ENCODE peak calls at places on chromosomes 2 and 18, in ten cellular contexts. W is thoracic aorta, M is psoas muscle, Y is fibroblast of mammary gland, C is IMR-90, X is A549, V is lower lobe of right lung, D is SK-N-SH, K is endodermal cell, A is AG10803. G is an unnamed sample.

GRCh38 chr2:172329404-172330059 is 97.9 kb upstream of the ITGA6 start:
- DNase-seq in W (no peak), M (peak), Y (no peak), C (no peak), X (no peak), V (peak), D (no peak), K (peak), A (no peak), G (no peak)

GRCh38 chr2:172884336-172884735 is 148.7 kb downstream of the RAPGEF4 start:
- DNase-seq in W (no peak), M (no peak), Y (no peak), C (peak), X (no peak), V (no peak), D (no peak), K (no peak), A (peak), G (no peak)

GRCh38 chr2:140658766-140659165 is 1472.0 kb downstream of the LRP1B start:
- DNase-seq in W (no peak), M (no peak), Y (no peak), C (no peak), X (no peak), V (no peak), D (no peak), K (no peak), A (no peak), G (no peak)

GRCh38 chr18:54873884-54874255 is 45.6 kb downstream of the RAB27B start:
- DNase-seq in W (no peak), M (no peak), Y (no peak), C (no peak), X (no peak), V (no peak), D (no peak), K (no peak), A (no peak), G (no peak)

GRCh38 chr2:172234716-172235661 is 132.3 kb upstream of the DLX2 start:
- DNase-seq in W (no peak), M (no peak), Y (no peak), C (no peak), X (peak), V (no peak), D (peak), K (peak), A (no peak), G (no peak)

GRCh38 chr2:72137498-72138010 is 10.1 kb downstream of the CYP26B1 start:
- DNase-seq in W (no peak), M (peak), Y (peak), C (peak), X (peak), V (no peak), D (peak), K (peak), A (peak), G (no peak)

GRCh38 chr2:231548752-231549151 is 18.5 kb upstream of the NMUR1 start:
- DNase-seq in W (no peak), M (no peak), Y (no peak), C (no peak), X (no peak), V (no peak), D (no peak), K (no peak), A (no peak), G (no peak)

GRCh38 chr2:37789988-37790387 is 118.5 kb upstream of the CDC42EP3 start:
- DNase-seq in W (no peak), M (no peak), Y (no peak), C (peak), X (no peak), V (no peak), D (no peak), K (no peak), A (peak), G (no peak)

GRCh38 chr2:5898667-5899066 is 206.5 kb downstream of the SOX11 start:
- DNase-seq in W (no peak), M (no peak), Y (no peak), C (no peak), X (no peak), V (no peak), D (no peak), K (no peak), A (no peak), G (no peak)

GRCh38 chr2:1032030-1032429 is 81.4 kb downstream of the SNTG2 start:
- DNase-seq in W (no peak), M (no peak), Y (no peak), C (no peak), X (no peak), V (no peak), D (no peak), K (no peak), A (no peak), G (no peak)

GRCh38 chr2:173545364-173545734 is 190.7 kb downstream of the CDCA7 start:
- DNase-seq in W (no peak), M (no peak), Y (peak), C (peak), X (no peak), V (no peak), D (no peak), K (no peak), A (peak), G (no peak)

GRCh38 chr2:55097083-55097461 is 46.8 kb upstream of the RTN4 start:
- DNase-seq in W (no peak), M (no peak), Y (no peak), C (no peak), X (no peak), V (no peak), D (no peak), K (no peak), A (no peak), G (no peak)

GRCh38 chr18:13612111-13612997 is 114.0 kb downstream of the FAM210A start:
- DNase-seq in W (no peak), M (no peak), Y (no peak), C (no peak), X (no peak), V (no peak), D (peak), K (peak), A (no peak), G (no peak)

GRCh38 chr2:36663314-36663713 is 33.2 kb upstream of the VIT start:
- DNase-seq in W (no peak), M (no peak), Y (no peak), C (no peak), X (no peak), V (no peak), D (no peak), K (no peak), A (no peak), G (no peak)

GRCh38 chr2:96957299-96957698 is 29.1 kb downstream of the FAM178B start:
- DNase-seq in W (no peak), M (peak), Y (no peak), C (no peak), X (no peak), V (no peak), D (no peak), K (peak), A (no peak), G (no peak)

GRCh38 chr2:36087344-36087743 is 268.2 kb upstream of the CRIM1 start:
- DNase-seq in W (no peak), M (no peak), Y (no peak), C (no peak), X (no peak), V (no peak), D (no peak), K (no peak), A (no peak), G (no peak)

GRCh38 chr2:142918624-142919023 is 41.2 kb downstream of the KYNU start:
- DNase-seq in W (no peak), M (no peak), Y (peak), C (peak), X (no peak), V (no peak), D (no peak), K (no peak), A (no peak), G (no peak)

GRCh38 chr2:225512873-225513580 is 113.5 kb downstream of the NYAP2 start:
- DNase-seq in W (no peak), M (no peak), Y (peak), C (peak), X (no peak), V (no peak), D (no peak), K (no peak), A (peak), G (no peak)

GRCh38 chr2:215479536-215480240 is 43.8 kb upstream of the FN1 start:
- DNase-seq in W (no peak), M (no peak), Y (no peak), C (no peak), X (no peak), V (no peak), D (no peak), K (peak), A (no peak), G (no peak)

GRCh38 chr2:233565685-233566140 is 869 bp downstream of the USP40 start:
- DNase-seq in W (no peak), M (no peak), Y (no peak), C (no peak), X (no peak), V (no peak), D (no peak), K (no peak), A (no peak), G (no peak)

GRCh38 chr2:119683717-119684443 is 4.9 kb downstream of the TMEM177 start:
- DNase-seq in W (no peak), M (no peak), Y (peak), C (peak), X (no peak), V (no peak), D (peak), K (peak), A (peak), G (no peak)

GRCh38 chr2:75100011-75100680 is 99.2 kb downstream of the TACR1 start:
- DNase-seq in W (no peak), M (no peak), Y (peak), C (peak), X (no peak), V (no peak), D (peak), K (no peak), A (peak), G (no peak)

GRCh38 chr2:152646775-152647174 is 70.5 kb downstream of the PRPF40A start:
- DNase-seq in W (no peak), M (no peak), Y (peak), C (peak), X (peak), V (no peak), D (no peak), K (no peak), A (peak), G (no peak)

GRCh38 chr2:115364078-115364477 is 921.6 kb downstream of the DPP10 start:
- DNase-seq in W (no peak), M (no peak), Y (no peak), C (no peak), X (no peak), V (no peak), D (no peak), K (peak), A (no peak), G (no peak)

GRCh38 chr2:98479959-98480524 is 35.4 kb downstream of the INPP4A start:
- DNase-seq in W (no peak), M (peak), Y (peak), C (peak), X (no peak), V (peak), D (peak), K (no peak), A (peak), G (peak)

GRCh38 chr2:100242891-100243670 is 79.2 kb downstream of the LONRF2 start:
- DNase-seq in W (no peak), M (peak), Y (peak), C (peak), X (peak), V (peak), D (peak), K (peak), A (peak), G (no peak)

GRCh38 chr18:12376034-12376717 is 851 bp downstream of the AFG3L2 start:
- DNase-seq in W (no peak), M (no peak), Y (peak), C (no peak), X (no peak), V (peak), D (peak), K (peak), A (no peak), G (peak)

GRCh38 chr2:55231546-55232083 is 478 bp downstream of the CLHC1 start:
- DNase-seq in W (no peak), M (no peak), Y (no peak), C (peak), X (peak), V (no peak), D (no peak), K (no peak), A (peak), G (no peak)

GRCh38 chr2:212811036-212811805 is 272.6 kb upstream of the ERBB4 start:
- DNase-seq in W (no peak), M (no peak), Y (peak), C (peak), X (no peak), V (no peak), D (no peak), K (no peak), A (peak), G (no peak)

GRCh38 chr2:69465513-69466456 is 28.6 kb upstream of the NFU1 start:
- DNase-seq in W (no peak), M (peak), Y (peak), C (no peak), X (no peak), V (no peak), D (no peak), K (no peak), A (no peak), G (no peak)

GRCh38 chr2:166167451-166167850 is 39.6 kb upstream of the SCN1A start:
- DNase-seq in W (no peak), M (no peak), Y (no peak), C (peak), X (no peak), V (no peak), D (no peak), K (no peak), A (no peak), G (no peak)

GRCh38 chr2:168686485-168687191 is 115.8 kb upstream of the NOSTRIN start:
- DNase-seq in W (no peak), M (no peak), Y (peak), C (peak), X (no peak), V (no peak), D (no peak), K (peak), A (no peak), G (no peak)

GRCh38 chr2:33673937-33674336 is 74.8 kb upstream of the FAM98A start:
- DNase-seq in W (no peak), M (no peak), Y (peak), C (peak), X (no peak), V (no peak), D (peak), K (no peak), A (peak), G (no peak)
- TF ChIP-seq CTCF in W (peak), M (peak), Y (peak), C (peak), X (peak), V (peak), D (peak), K (peak), A (peak), G (no peak)

GRCh38 chr2:19476347-19476746 is 117.9 kb upstream of the OSR1 start:
- DNase-seq in W (no peak), M (no peak), Y (no peak), C (no peak), X (no peak), V (no peak), D (no peak), K (no peak), A (no peak), G (no peak)
- TF ChIP-seq CTCF in W (no peak), M (no peak), Y (no peak), C (no peak), X (no peak), V (no peak), D (no peak), K (no peak), A (no peak), G (no peak)

DNA sequence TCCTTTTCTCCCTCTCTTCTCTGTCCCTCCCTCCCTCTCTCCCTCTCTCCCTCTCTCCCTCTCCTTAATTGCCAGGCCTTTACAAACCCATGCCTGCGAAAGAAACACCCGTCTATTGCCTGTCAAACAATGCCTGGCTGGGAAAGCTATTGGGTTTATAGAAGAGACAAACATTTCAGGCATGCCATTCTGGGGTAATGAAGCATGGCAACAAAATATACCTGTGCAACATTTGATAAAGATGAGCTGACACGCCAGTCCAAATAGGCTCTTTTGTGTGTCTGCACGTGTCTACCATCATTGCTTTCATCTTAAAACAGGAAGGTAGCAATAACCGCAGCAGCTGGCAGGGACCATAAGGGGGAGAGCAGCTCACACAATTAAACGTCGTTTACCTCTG is 282.1 kb downstream of the ZNF516 start:
- DNase-seq in W (no peak), M (no peak), Y (no peak), C (no peak), X (no peak), V (no peak), D (no peak), K (no peak), A (no peak), G (no peak)
- TF ChIP-seq CTCF in W (no peak), M (no peak), Y (no peak), C (no peak), X (no peak), V (no peak), D (no peak), K (peak), A (no peak), G (no peak)

DNA sequence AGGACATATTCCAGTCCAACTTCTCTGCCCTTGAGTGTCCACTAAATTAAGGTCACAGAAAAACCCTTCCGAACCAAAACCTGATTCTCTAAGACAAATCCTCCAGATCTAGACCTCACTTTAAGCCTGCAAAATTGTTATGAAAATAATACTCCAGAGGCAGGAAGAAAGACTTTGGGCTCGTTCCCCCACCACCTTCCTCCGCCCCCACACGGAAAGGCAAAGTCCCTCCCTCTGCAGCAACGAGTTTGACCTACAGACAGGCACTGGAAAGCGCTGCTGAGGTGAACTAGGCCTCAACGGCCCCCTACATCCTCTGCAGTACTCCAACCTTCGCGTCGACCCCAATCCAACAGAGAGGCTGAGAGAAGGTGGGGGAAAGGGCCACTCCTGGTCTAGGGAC is 808 bp downstream of the ATP5MC3 start:
- DNase-seq in W (no peak), M (peak), Y (peak), C (peak), X (peak), V (peak), D (peak), K (peak), A (peak), G (peak)
- TF ChIP-seq CTCF in W (no peak), M (no peak), Y (no peak), C (no peak), X (no peak), V (no peak), D (no peak), K (no peak), A (no peak), G (no peak)

GRCh38 chr18:59631583-59632181 is 65.5 kb downstream of the CCBE1 start:
- DNase-seq in W (no peak), M (no peak), Y (peak), C (peak), X (peak), V (no peak), D (peak), K (peak), A (peak), G (no peak)
- TF ChIP-seq CTCF in W (no peak), M (peak), Y (peak), C (peak), X (peak), V (peak), D (peak), K (peak), A (peak), G (no peak)

GRCh38 chr2:70992945-70993688 is 1.6 kb downstream of the TEX261 start:
- DNase-seq in W (no peak), M (no peak), Y (no peak), C (no peak), X (no peak), V (no peak), D (no peak), K (peak), A (no peak), G (no peak)

GRCh38 chr2:70993689-70993986 is 1.0 kb downstream of the TEX261 start:
- DNase-seq in W (no peak), M (no peak), Y (no peak), C (no peak), X (no peak), V (no peak), D (no peak), K (no peak), A (no peak), G (no peak)

GRCh38 chr2:70994055-70994444 is 623 bp downstream of the TEX261 start:
- DNase-seq in W (no peak), M (no peak), Y (no peak), C (peak), X (no peak), V (no peak), D (no peak), K (peak), A (no peak), G (no peak)

GRCh38 chr2:70994445-70995226 is at the start of gene TEX261:
- DNase-seq in W (peak), M (peak), Y (peak), C (peak), X (peak), V (peak), D (peak), K (peak), A (peak), G (peak)

GRCh38 chr2:70995227-70995729 is 605 bp upstream of the TEX261 start:
- DNase-seq in W (no peak), M (no peak), Y (peak), C (peak), X (peak), V (no peak), D (peak), K (peak), A (peak), G (no peak)
- TF ChIP-seq CTCF in W (no peak), M (peak), Y (peak), C (peak), X (peak), V (no peak), D (peak), K (peak), A (peak), G (no peak)

GRCh38 chr2:207529330-207530159 is at the start of gene CREB1:
- DNase-seq in W (peak), M (peak), Y (peak), C (peak), X (peak), V (peak), D (peak), K (peak), A (peak), G (peak)
- TF ChIP-seq CTCF in W (no peak), M (no peak), Y (no peak), C (peak), X (no peak), V (no peak), D (no peak), K (no peak), A (no peak), G (no peak)

GRCh38 chr2:241321033-241321432 is 5.3 kb downstream of the SEPTIN2 start:
- DNase-seq in W (no peak), M (no peak), Y (no peak), C (no peak), X (no peak), V (no peak), D (no peak), K (no peak), A (no peak), G (no peak)

GRCh38 chr2:241324775-241325174 is 9.1 kb downstream of the SEPTIN2 start:
- DNase-seq in W (no peak), M (no peak), Y (no peak), C (no peak), X (no peak), V (no peak), D (no peak), K (no peak), A (no peak), G (no peak)

GRCh38 chr2:241320394-241320793 is 4.7 kb downstream of the SEPTIN2 start:
- DNase-seq in W (no peak), M (no peak), Y (no peak), C (no peak), X (no peak), V (no peak), D (no peak), K (no peak), A (no peak), G (no peak)

GRCh38 chr2:241323777-241324176 is 8.1 kb downstream of the SEPTIN2 start:
- DNase-seq in W (no peak), M (no peak), Y (no peak), C (no peak), X (no peak), V (no peak), D (no peak), K (no peak), A (no peak), G (no peak)

GRCh38 chr2:241321911-241322310 is 6.2 kb downstream of the SEPTIN2 start:
- DNase-seq in W (no peak), M (no peak), Y (no peak), C (no peak), X (no peak), V (no peak), D (no peak), K (peak), A (no peak), G (no peak)
- TF ChIP-seq CTCF in W (no peak), M (no peak), Y (no peak), C (no peak), X (no peak), V (no peak), D (no peak), K (no peak), A (no peak), G (no peak)

GRCh38 chr2:200713003-200713703 is 98.6 kb upstream of the BZW1 start:
- DNase-seq in W (peak), M (peak), Y (peak), C (peak), X (peak), V (peak), D (peak), K (peak), A (peak), G (peak)
- TF ChIP-seq CTCF in W (peak), M (peak), Y (peak), C (peak), X (peak), V (peak), D (peak), K (peak), A (peak), G (peak)

GRCh38 chr18:56358608-56359007 is 279.8 kb downstream of the TXNL1 start:
- DNase-seq in W (no peak), M (no peak), Y (no peak), C (no peak), X (no peak), V (no peak), D (no peak), K (no peak), A (no peak), G (no peak)
- TF ChIP-seq CTCF in W (no peak), M (no peak), Y (peak), C (no peak), X (peak), V (no peak), D (peak), K (peak), A (peak), G (no peak)